ENCODE peak calls at places on chromosomes 1 and 21, in six cellular contexts. One of them, this sample, is unnamed.

GRCh38 chr1:32299327-32299726 is 7.4 kb downstream of the HDAC1 start:
- DNase-seq in stimulated activated CD8-positive, alpha-beta memory T cell treated with anti-CD3 and anti-CD28 coated beads, Interleukin-4, amount 100 ng/mL, for 4 hours: no peak
- DNase-seq in ELF-1: no peak
- DNase-seq in mucosa of descending colon: no peak
- DNase-seq in GM04504: no peak
- DNase-seq in astrocyte of the spinal cord: no peak
- DNase-seq in this sample: no peak

GRCh38 chr1:116481934-116482333 is 88.9 kb downstream of the CD58 start:
- DNase-seq in mucosa of descending colon: peak
- DNase-seq in astrocyte of the spinal cord: no peak
- DNase-seq in ELF-1: no peak
- DNase-seq in GM04504: no peak
- DNase-seq in stimulated activated CD8-positive, alpha-beta memory T cell treated with anti-CD3 and anti-CD28 coated beads, Interleukin-4, amount 100 ng/mL, for 4 hours: no peak
- DNase-seq in this sample: no peak

GRCh38 chr1:54409156-54410142 is 3.3 kb upstream of the SSBP3 start:
- DNase-seq in GM04504: no peak
- DNase-seq in astrocyte of the spinal cord: no peak
- DNase-seq in mucosa of descending colon: peak
- DNase-seq in ELF-1: peak
- DNase-seq in stimulated activated CD8-positive, alpha-beta memory T cell treated with anti-CD3 and anti-CD28 coated beads, Interleukin-4, amount 100 ng/mL, for 4 hours: no peak
- DNase-seq in this sample: no peak

GRCh38 chr1:189374816-189375215 is 1102.8 kb downstream of the BRINP3 start:
- DNase-seq in ELF-1: no peak
- DNase-seq in mucosa of descending colon: no peak
- DNase-seq in astrocyte of the spinal cord: no peak
- DNase-seq in GM04504: no peak
- DNase-seq in stimulated activated CD8-positive, alpha-beta memory T cell treated with anti-CD3 and anti-CD28 coated beads, Interleukin-4, amount 100 ng/mL, for 4 hours: no peak
- DNase-seq in this sample: no peak

GRCh38 chr1:205593967-205594366 is 37.8 kb downstream of the ELK4 start:
- DNase-seq in mucosa of descending colon: no peak
- DNase-seq in ELF-1: no peak
- DNase-seq in GM04504: no peak
- DNase-seq in stimulated activated CD8-positive, alpha-beta memory T cell treated with anti-CD3 and anti-CD28 coated beads, Interleukin-4, amount 100 ng/mL, for 4 hours: no peak
- DNase-seq in astrocyte of the spinal cord: no peak
- DNase-seq in this sample: no peak

GRCh38 chr1:30085814-30086770 is 637.3 kb downstream of the MATN1 start:
- DNase-seq in ELF-1: peak
- DNase-seq in stimulated activated CD8-positive, alpha-beta memory T cell treated with anti-CD3 and anti-CD28 coated beads, Interleukin-4, amount 100 ng/mL, for 4 hours: no peak
- DNase-seq in mucosa of descending colon: no peak
- DNase-seq in GM04504: no peak
- DNase-seq in astrocyte of the spinal cord: peak
- DNase-seq in this sample: no peak

GRCh38 chr1:187631381-187631675 is 802.6 kb downstream of the PLA2G4A start:
- DNase-seq in stimulated activated CD8-positive, alpha-beta memory T cell treated with anti-CD3 and anti-CD28 coated beads, Interleukin-4, amount 100 ng/mL, for 4 hours: no peak
- DNase-seq in ELF-1: no peak
- DNase-seq in mucosa of descending colon: no peak
- DNase-seq in GM04504: no peak
- DNase-seq in astrocyte of the spinal cord: no peak
- DNase-seq in this sample: no peak

GRCh38 chr1:160186734-160187133 is 3.6 kb upstream of the CASQ1 start:
- DNase-seq in astrocyte of the spinal cord: no peak
- DNase-seq in stimulated activated CD8-positive, alpha-beta memory T cell treated with anti-CD3 and anti-CD28 coated beads, Interleukin-4, amount 100 ng/mL, for 4 hours: no peak
- DNase-seq in GM04504: no peak
- DNase-seq in ELF-1: no peak
- DNase-seq in mucosa of descending colon: no peak
- DNase-seq in this sample: no peak

GRCh38 chr21:42651515-42652401 is 1.7 kb upstream of the PDE9A start:
- DNase-seq in astrocyte of the spinal cord: no peak
- DNase-seq in stimulated activated CD8-positive, alpha-beta memory T cell treated with anti-CD3 and anti-CD28 coated beads, Interleukin-4, amount 100 ng/mL, for 4 hours: no peak
- DNase-seq in ELF-1: no peak
- DNase-seq in mucosa of descending colon: peak
- DNase-seq in GM04504: no peak
- DNase-seq in this sample: no peak

GRCh38 chr21:35850542-35851103 is 209.7 kb downstream of the SETD4 start:
- DNase-seq in astrocyte of the spinal cord: no peak
- DNase-seq in ELF-1: no peak
- DNase-seq in GM04504: no peak
- DNase-seq in mucosa of descending colon: no peak
- DNase-seq in stimulated activated CD8-positive, alpha-beta memory T cell treated with anti-CD3 and anti-CD28 coated beads, Interleukin-4, amount 100 ng/mL, for 4 hours: no peak
- DNase-seq in this sample: no peak

GRCh38 chr1:170326221-170326620 is 180.5 kb downstream of the NTMT2 start:
- DNase-seq in stimulated activated CD8-positive, alpha-beta memory T cell treated with anti-CD3 and anti-CD28 coated beads, Interleukin-4, amount 100 ng/mL, for 4 hours: no peak
- DNase-seq in mucosa of descending colon: no peak
- DNase-seq in ELF-1: no peak
- DNase-seq in astrocyte of the spinal cord: no peak
- DNase-seq in GM04504: peak
- DNase-seq in this sample: peak

GRCh38 chr1:13763991-13764390 is 64.0 kb downstream of the PRDM2 start:
- DNase-seq in GM04504: no peak
- DNase-seq in ELF-1: no peak
- DNase-seq in astrocyte of the spinal cord: no peak
- DNase-seq in stimulated activated CD8-positive, alpha-beta memory T cell treated with anti-CD3 and anti-CD28 coated beads, Interleukin-4, amount 100 ng/mL, for 4 hours: no peak
- DNase-seq in mucosa of descending colon: no peak
- DNase-seq in this sample: no peak

GRCh38 chr1:68973459-68974244 is 476.8 kb upstream of the DEPDC1 start:
- DNase-seq in GM04504: no peak
- DNase-seq in mucosa of descending colon: no peak
- DNase-seq in ELF-1: no peak
- DNase-seq in stimulated activated CD8-positive, alpha-beta memory T cell treated with anti-CD3 and anti-CD28 coated beads, Interleukin-4, amount 100 ng/mL, for 4 hours: no peak
- DNase-seq in astrocyte of the spinal cord: peak
- DNase-seq in this sample: no peak

GRCh38 chr1:213603087-213603486 is 384.7 kb upstream of the PROX1 start:
- DNase-seq in astrocyte of the spinal cord: no peak
- DNase-seq in stimulated activated CD8-positive, alpha-beta memory T cell treated with anti-CD3 and anti-CD28 coated beads, Interleukin-4, amount 100 ng/mL, for 4 hours: no peak
- DNase-seq in GM04504: no peak
- DNase-seq in mucosa of descending colon: no peak
- DNase-seq in ELF-1: no peak
- DNase-seq in this sample: no peak

GRCh38 chr1:90724361-90724760 is 7.3 kb upstream of the BARHL2 start:
- DNase-seq in astrocyte of the spinal cord: no peak
- DNase-seq in GM04504: no peak
- DNase-seq in mucosa of descending colon: no peak
- DNase-seq in stimulated activated CD8-positive, alpha-beta memory T cell treated with anti-CD3 and anti-CD28 coated beads, Interleukin-4, amount 100 ng/mL, for 4 hours: no peak
- DNase-seq in ELF-1: peak
- DNase-seq in this sample: no peak

GRCh38 chr1:10253755-10254154 is 43.4 kb downstream of the KIF1B start:
- DNase-seq in stimulated activated CD8-positive, alpha-beta memory T cell treated with anti-CD3 and anti-CD28 coated beads, Interleukin-4, amount 100 ng/mL, for 4 hours: no peak
- DNase-seq in mucosa of descending colon: no peak
- DNase-seq in GM04504: peak
- DNase-seq in astrocyte of the spinal cord: peak
- DNase-seq in ELF-1: no peak
- DNase-seq in this sample: peak

GRCh38 chr1:230243583-230244377 is 176.7 kb downstream of the GALNT2 start:
- DNase-seq in GM04504: no peak
- DNase-seq in mucosa of descending colon: no peak
- DNase-seq in ELF-1: peak
- DNase-seq in stimulated activated CD8-positive, alpha-beta memory T cell treated with anti-CD3 and anti-CD28 coated beads, Interleukin-4, amount 100 ng/mL, for 4 hours: no peak
- DNase-seq in astrocyte of the spinal cord: peak
- DNase-seq in this sample: no peak

GRCh38 chr1:81803423-81804103 is 2.8 kb downstream of the ADGRL2 start:
- DNase-seq in GM04504: peak
- DNase-seq in ELF-1: peak
- DNase-seq in astrocyte of the spinal cord: peak
- DNase-seq in stimulated activated CD8-positive, alpha-beta memory T cell treated with anti-CD3 and anti-CD28 coated beads, Interleukin-4, amount 100 ng/mL, for 4 hours: no peak
- DNase-seq in mucosa of descending colon: no peak
- DNase-seq in this sample: no peak

GRCh38 chr1:5286244-5286643 is 631.8 kb downstream of the AJAP1 start:
- DNase-seq in GM04504: no peak
- DNase-seq in stimulated activated CD8-positive, alpha-beta memory T cell treated with anti-CD3 and anti-CD28 coated beads, Interleukin-4, amount 100 ng/mL, for 4 hours: no peak
- DNase-seq in astrocyte of the spinal cord: no peak
- DNase-seq in mucosa of descending colon: no peak
- DNase-seq in ELF-1: no peak
- DNase-seq in this sample: no peak

GRCh38 chr1:167518331-167518700 is at the start of gene CD247:
- DNase-seq in mucosa of descending colon: peak
- DNase-seq in astrocyte of the spinal cord: no peak
- DNase-seq in GM04504: no peak
- DNase-seq in stimulated activated CD8-positive, alpha-beta memory T cell treated with anti-CD3 and anti-CD28 coated beads, Interleukin-4, amount 100 ng/mL, for 4 hours: peak
- DNase-seq in ELF-1: no peak
- DNase-seq in this sample: no peak

GRCh38 chr1:114310771-114311251 is 157.1 kb upstream of the SYT6 start:
- DNase-seq in ELF-1: no peak
- DNase-seq in astrocyte of the spinal cord: peak
- DNase-seq in GM04504: peak
- DNase-seq in mucosa of descending colon: no peak
- DNase-seq in stimulated activated CD8-positive, alpha-beta memory T cell treated with anti-CD3 and anti-CD28 coated beads, Interleukin-4, amount 100 ng/mL, for 4 hours: no peak
- DNase-seq in this sample: no peak

GRCh38 chr1:33388989-33389771 is 41.7 kb downstream of the PHC2 start:
- DNase-seq in mucosa of descending colon: no peak
- DNase-seq in stimulated activated CD8-positive, alpha-beta memory T cell treated with anti-CD3 and anti-CD28 coated beads, Interleukin-4, amount 100 ng/mL, for 4 hours: no peak
- DNase-seq in ELF-1: peak
- DNase-seq in GM04504: peak
- DNase-seq in astrocyte of the spinal cord: peak
- DNase-seq in this sample: no peak

GRCh38 chr1:244361764-244362473 is 89.8 kb downstream of the ADSS2 start:
- DNase-seq in astrocyte of the spinal cord: peak
- DNase-seq in ELF-1: peak
- DNase-seq in GM04504: no peak
- DNase-seq in mucosa of descending colon: no peak
- DNase-seq in stimulated activated CD8-positive, alpha-beta memory T cell treated with anti-CD3 and anti-CD28 coated beads, Interleukin-4, amount 100 ng/mL, for 4 hours: no peak
- DNase-seq in this sample: no peak

GRCh38 chr1:43541721-43542401 is 11.2 kb downstream of the PTPRF start:
- DNase-seq in GM04504: no peak
- DNase-seq in astrocyte of the spinal cord: no peak
- DNase-seq in ELF-1: no peak
- DNase-seq in mucosa of descending colon: peak
- DNase-seq in stimulated activated CD8-positive, alpha-beta memory T cell treated with anti-CD3 and anti-CD28 coated beads, Interleukin-4, amount 100 ng/mL, for 4 hours: no peak
- DNase-seq in this sample: no peak

GRCh38 chr1:208189716-208190115 is 54.5 kb downstream of the PLXNA2 start:
- DNase-seq in mucosa of descending colon: no peak
- DNase-seq in GM04504: no peak
- DNase-seq in stimulated activated CD8-positive, alpha-beta memory T cell treated with anti-CD3 and anti-CD28 coated beads, Interleukin-4, amount 100 ng/mL, for 4 hours: no peak
- DNase-seq in astrocyte of the spinal cord: no peak
- DNase-seq in ELF-1: no peak
- DNase-seq in this sample: no peak

GRCh38 chr1:41450747-41451285 is 33.7 kb downstream of the EDN2 start:
- DNase-seq in astrocyte of the spinal cord: no peak
- DNase-seq in mucosa of descending colon: no peak
- DNase-seq in GM04504: no peak
- DNase-seq in ELF-1: peak
- DNase-seq in stimulated activated CD8-positive, alpha-beta memory T cell treated with anti-CD3 and anti-CD28 coated beads, Interleukin-4, amount 100 ng/mL, for 4 hours: no peak
- DNase-seq in this sample: no peak

GRCh38 chr1:101285922-101286568 is 49.2 kb downstream of the S1PR1 start:
- DNase-seq in stimulated activated CD8-positive, alpha-beta memory T cell treated with anti-CD3 and anti-CD28 coated beads, Interleukin-4, amount 100 ng/mL, for 4 hours: no peak
- DNase-seq in mucosa of descending colon: no peak
- DNase-seq in GM04504: no peak
- DNase-seq in astrocyte of the spinal cord: no peak
- DNase-seq in ELF-1: no peak
- DNase-seq in this sample: no peak

GRCh38 chr1:93629101-93630059 is 52.3 kb downstream of the BCAR3 start:
- DNase-seq in mucosa of descending colon: no peak
- DNase-seq in ELF-1: no peak
- DNase-seq in astrocyte of the spinal cord: peak
- DNase-seq in GM04504: peak
- DNase-seq in stimulated activated CD8-positive, alpha-beta memory T cell treated with anti-CD3 and anti-CD28 coated beads, Interleukin-4, amount 100 ng/mL, for 4 hours: no peak
- DNase-seq in this sample: peak

GRCh38 chr21:38850277-38850951 is 44.7 kb downstream of the ETS2 start:
- DNase-seq in stimulated activated CD8-positive, alpha-beta memory T cell treated with anti-CD3 and anti-CD28 coated beads, Interleukin-4, amount 100 ng/mL, for 4 hours: no peak
- DNase-seq in mucosa of descending colon: no peak
- DNase-seq in GM04504: no peak
- DNase-seq in ELF-1: no peak
- DNase-seq in astrocyte of the spinal cord: no peak
- DNase-seq in this sample: no peak

GRCh38 chr1:207658408-207658807 is 13.5 kb downstream of the CR1L start:
- DNase-seq in ELF-1: no peak
- DNase-seq in astrocyte of the spinal cord: no peak
- DNase-seq in stimulated activated CD8-positive, alpha-beta memory T cell treated with anti-CD3 and anti-CD28 coated beads, Interleukin-4, amount 100 ng/mL, for 4 hours: no peak
- DNase-seq in GM04504: no peak
- DNase-seq in mucosa of descending colon: no peak
- DNase-seq in this sample: no peak

GRCh38 chr1:210347112-210347511 is 18.4 kb downstream of the HHAT start:
- DNase-seq in ELF-1: no peak
- DNase-seq in stimulated activated CD8-positive, alpha-beta memory T cell treated with anti-CD3 and anti-CD28 coated beads, Interleukin-4, amount 100 ng/mL, for 4 hours: no peak
- DNase-seq in mucosa of descending colon: no peak
- DNase-seq in astrocyte of the spinal cord: peak
- DNase-seq in GM04504: no peak
- DNase-seq in this sample: no peak

GRCh38 chr1:57270926-57271698 is 152.7 kb downstream of the DAB1 start:
- DNase-seq in GM04504: no peak
- DNase-seq in mucosa of descending colon: no peak
- DNase-seq in ELF-1: peak
- DNase-seq in stimulated activated CD8-positive, alpha-beta memory T cell treated with anti-CD3 and anti-CD28 coated beads, Interleukin-4, amount 100 ng/mL, for 4 hours: no peak
- DNase-seq in astrocyte of the spinal cord: no peak
- DNase-seq in this sample: no peak

GRCh38 chr1:156078728-156079127 is 3.5 kb downstream of the MEX3A start:
- DNase-seq in GM04504: no peak
- DNase-seq in astrocyte of the spinal cord: no peak
- DNase-seq in stimulated activated CD8-positive, alpha-beta memory T cell treated with anti-CD3 and anti-CD28 coated beads, Interleukin-4, amount 100 ng/mL, for 4 hours: no peak
- DNase-seq in mucosa of descending colon: no peak
- DNase-seq in ELF-1: no peak
- DNase-seq in this sample: no peak

GRCh38 chr21:45540601-45540970 is 1.7 kb downstream of the SLC19A1 start:
- DNase-seq in ELF-1: no peak
- DNase-seq in stimulated activated CD8-positive, alpha-beta memory T cell treated with anti-CD3 and anti-CD28 coated beads, Interleukin-4, amount 100 ng/mL, for 4 hours: no peak
- DNase-seq in astrocyte of the spinal cord: no peak
- DNase-seq in GM04504: no peak
- DNase-seq in mucosa of descending colon: no peak
- DNase-seq in this sample: no peak

GRCh38 chr1:63643926-63644325 is 50.7 kb downstream of the PGM1 start:
- DNase-seq in GM04504: no peak
- DNase-seq in ELF-1: no peak
- DNase-seq in stimulated activated CD8-positive, alpha-beta memory T cell treated with anti-CD3 and anti-CD28 coated beads, Interleukin-4, amount 100 ng/mL, for 4 hours: no peak
- DNase-seq in mucosa of descending colon: no peak
- DNase-seq in astrocyte of the spinal cord: no peak
- DNase-seq in this sample: no peak

GRCh38 chr1:198018529-198018928 is 101.4 kb downstream of the LHX9 start:
- DNase-seq in mucosa of descending colon: no peak
- DNase-seq in astrocyte of the spinal cord: peak
- DNase-seq in ELF-1: no peak
- DNase-seq in stimulated activated CD8-positive, alpha-beta memory T cell treated with anti-CD3 and anti-CD28 coated beads, Interleukin-4, amount 100 ng/mL, for 4 hours: no peak
- DNase-seq in GM04504: peak
- DNase-seq in this sample: peak

GRCh38 chr1:150186789-150187559 is 37.3 kb downstream of the PLEKHO1 start:
- DNase-seq in GM04504: peak
- DNase-seq in stimulated activated CD8-positive, alpha-beta memory T cell treated with anti-CD3 and anti-CD28 coated beads, Interleukin-4, amount 100 ng/mL, for 4 hours: no peak
- DNase-seq in mucosa of descending colon: no peak
- DNase-seq in ELF-1: peak
- DNase-seq in astrocyte of the spinal cord: peak
- DNase-seq in this sample: no peak

GRCh38 chr1:15937706-15938168 is 38.2 kb downstream of the ZBTB17 start:
- DNase-seq in stimulated activated CD8-positive, alpha-beta memory T cell treated with anti-CD3 and anti-CD28 coated beads, Interleukin-4, amount 100 ng/mL, for 4 hours: no peak
- DNase-seq in astrocyte of the spinal cord: peak
- DNase-seq in ELF-1: no peak
- DNase-seq in mucosa of descending colon: no peak
- DNase-seq in GM04504: no peak
- DNase-seq in this sample: no peak

GRCh38 chr1:36706416-36706815 is 223.7 kb upstream of the CSF3R start:
- DNase-seq in stimulated activated CD8-positive, alpha-beta memory T cell treated with anti-CD3 and anti-CD28 coated beads, Interleukin-4, amount 100 ng/mL, for 4 hours: no peak
- DNase-seq in astrocyte of the spinal cord: no peak
- DNase-seq in ELF-1: no peak
- DNase-seq in GM04504: no peak
- DNase-seq in mucosa of descending colon: no peak
- DNase-seq in this sample: no peak

GRCh38 chr1:177479600-177479999 is 308.8 kb downstream of the BRINP2 start:
- DNase-seq in ELF-1: peak
- DNase-seq in stimulated activated CD8-positive, alpha-beta memory T cell treated with anti-CD3 and anti-CD28 coated beads, Interleukin-4, amount 100 ng/mL, for 4 hours: no peak
- DNase-seq in astrocyte of the spinal cord: no peak
- DNase-seq in mucosa of descending colon: no peak
- DNase-seq in GM04504: no peak
- DNase-seq in this sample: no peak